ENCODE peak calls at places on chromosomes 11 and 22, in five cellular contexts. C is tibial artery, Y is foreskin fibroblast, T is K562, E is AG04450. J is an unnamed sample.

GRCh38 chr11:121372028-121372427 is 79.5 kb downstream of the SC5D start:
- DNase-seq in C (no peak), Y (no peak), T (no peak), E (no peak), J (no peak)

GRCh38 chr22:21712751-21713427 is 22.7 kb downstream of the YPEL1 start:
- DNase-seq in C (peak; percentile 71), Y (peak; percentile 87), T (peak; percentile 99), E (peak; percentile 52), J (peak; percentile 15)

GRCh38 chr22:37633082-37633692 is 6.3 kb upstream of the SH3BP1 start:
- DNase-seq in C (no peak), Y (no peak), T (no peak), E (no peak), J (no peak)

GRCh38 chr11:61764606-61765260 is 12.3 kb downstream of the MYRF start:
- DNase-seq in C (no peak), Y (no peak), T (peak; percentile 59), E (no peak), J (no peak)

GRCh38 chr11:68987211-68987610 is 6.4 kb upstream of the MRGPRD start:
- DNase-seq in C (no peak), Y (peak; percentile 42), T (no peak), E (no peak), J (no peak)

GRCh38 chr11:45147871-45148270 is 1.4 kb downstream of the PRDM11 start:
- DNase-seq in C (no peak), Y (no peak), T (no peak), E (no peak), J (no peak)

GRCh38 chr11:44456544-44457270 is 108.8 kb upstream of the CD82 start:
- DNase-seq in C (no peak), Y (no peak), T (no peak), E (no peak), J (no peak)

GRCh38 chr11:62015615-62016014 is 48.2 kb upstream of the FTH1 start:
- DNase-seq in C (no peak), Y (no peak), T (no peak), E (no peak), J (no peak)

GRCh38 chr22:24208012-24208749 is 26.9 kb downstream of the SUSD2 start:
- DNase-seq in C (peak; percentile 78), Y (peak; percentile 96), T (no peak), E (peak; percentile 93), J (peak; percentile 95)

GRCh38 chr11:85941380-85941973 is 86.3 kb downstream of the CCDC83 start:
- DNase-seq in C (peak; percentile 63), Y (peak; percentile 83), T (peak; percentile 69), E (peak; percentile 53), J (no peak)

GRCh38 chr22:43888740-43889139 is 3.1 kb downstream of the PNPLA5 start:
- DNase-seq in C (no peak), Y (no peak), T (no peak), E (no peak), J (no peak)

GRCh38 chr22:43085658-43086606 is 3.3 kb downstream of the TTLL1 start:
- DNase-seq in C (no peak), Y (no peak), T (no peak), E (no peak), J (no peak)

GRCh38 chr11:6799402-6799801 is at the start of gene OR6A2:
- DNase-seq in C (no peak), Y (peak; percentile 20), T (no peak), E (no peak), J (no peak)

GRCh38 chr11:44572884-44573283 is 7.4 kb downstream of the CD82 start:
- DNase-seq in C (no peak), Y (no peak), T (no peak), E (no peak), J (no peak)

GRCh38 chr11:15149050-15149449 is 34.3 kb downstream of the INSC start:
- DNase-seq in C (no peak), Y (no peak), T (no peak), E (no peak), J (no peak)

GRCh38 chr11:15145635-15146034 is 30.9 kb downstream of the INSC start:
- DNase-seq in C (no peak), Y (peak; percentile 28), T (no peak), E (no peak), J (no peak)

GRCh38 chr11:15150507-15150906 is 35.8 kb downstream of the INSC start:
- DNase-seq in C (no peak), Y (no peak), T (no peak), E (no peak), J (no peak)

GRCh38 chr11:15146271-15147003 is 31.7 kb downstream of the INSC start:
- DNase-seq in C (no peak), Y (peak; percentile 74), T (no peak), E (no peak), J (no peak)

DNA sequence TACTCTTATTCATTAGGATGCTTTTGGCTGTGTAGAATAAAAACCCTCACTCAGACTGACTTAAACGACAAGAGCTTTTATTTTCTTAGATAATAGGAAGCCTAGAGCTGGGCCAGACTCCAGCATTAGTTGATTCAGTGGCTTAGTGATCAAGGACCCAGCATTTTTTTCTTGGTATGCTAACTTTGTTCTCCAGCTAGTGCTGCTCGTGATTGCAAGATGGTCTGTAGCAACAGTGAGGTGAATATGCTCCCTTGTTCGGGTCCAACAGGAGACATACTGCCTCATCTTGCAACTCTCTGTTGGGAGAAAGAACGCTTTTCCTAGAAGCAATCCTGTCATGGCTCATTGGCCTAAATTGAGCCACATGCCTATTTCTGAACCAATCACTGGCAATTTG is 33.5 kb downstream of the INSC start:
- DNase-seq in C (no peak), Y (peak; percentile 60), T (no peak), E (no peak), J (no peak)
- H3K4me3 ChIP-seq in C (no peak overlapping the region), Y (no peak overlapping the region), T (no peak overlapping the region), E (no peak overlapping the region), J (no peak overlapping the region)

DNA sequence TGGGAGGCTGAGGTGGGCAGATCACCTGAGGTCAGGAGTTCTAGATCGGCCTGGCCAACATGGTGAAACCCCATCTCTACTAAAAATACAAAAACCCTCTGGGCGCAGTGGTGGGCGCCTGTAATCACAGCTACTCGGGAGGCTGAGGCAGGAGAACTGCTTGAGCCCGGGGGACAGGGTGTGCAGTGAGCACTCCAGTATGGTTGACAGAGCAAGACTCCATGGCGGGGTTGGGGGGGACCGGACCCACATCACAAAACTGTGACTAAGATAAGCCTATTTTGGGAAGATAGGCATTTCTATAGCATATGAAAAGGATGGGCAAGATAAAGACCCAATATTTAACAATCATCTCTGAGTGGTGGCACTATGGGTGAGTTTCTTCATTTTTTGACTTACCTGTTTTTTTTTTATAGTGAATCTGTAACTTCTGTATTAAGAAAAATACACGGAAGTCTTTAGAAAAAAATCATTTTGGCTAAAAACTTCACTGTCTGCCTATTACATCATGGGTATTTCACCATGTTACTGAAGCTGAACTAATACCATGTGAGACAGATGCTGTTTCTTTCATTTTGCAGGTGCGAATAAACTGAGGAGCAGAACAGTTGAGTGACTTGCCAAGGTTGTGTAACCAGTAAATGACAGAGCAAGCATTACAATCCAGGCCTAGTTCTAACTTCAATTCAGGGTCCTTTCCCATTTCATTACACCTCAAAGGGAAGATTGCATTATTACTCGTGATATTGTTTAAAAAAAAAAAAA is 2.5 kb downstream of the CELF1 start:
- DNase-seq in C (no peak), Y (no peak), T (no peak), E (no peak), J (no peak)
- H3K4me3 ChIP-seq in C (no peak overlapping the region), Y (no peak overlapping the region), T (peak overlapping the region; percentile 100), E (no peak overlapping the region), J (no peak overlapping the region)

GRCh38 chr22:45777852-45778172 is 106.2 kb downstream of the ATXN10 start:
- DNase-seq in C (no peak), Y (no peak), T (no peak), E (no peak), J (no peak)
- H3K4me3 ChIP-seq in C (no peak overlapping the region), Y (no peak overlapping the region), T (no peak overlapping the region), E (no peak overlapping the region), J (no peak overlapping the region)

GRCh38 chr11:76382209-76382608 is 1.1 kb downstream of the GVQW3 start:
- DNase-seq in C (no peak), Y (peak; percentile 9), T (no peak), E (no peak), J (no peak)
- H3K4me3 ChIP-seq in C (no peak overlapping the region), Y (peak overlapping the region; percentile 92), T (peak overlapping the region; percentile 92), E (no peak overlapping the region), J (no peak overlapping the region)